ENCODE peak calls at places on chromosomes 11 and 22, in eight cellular contexts. P is DMS 273 treated with DMSO at 0.1 percent for 48 hours; E is fibroblast of the aortic adventitia; X is NCI-H2227 treated with DMSO at 0.1 percent for 48 hours; D is ovary; Y is GM10248; M is PC-9; B is stimulated activated CD4-positive, alpha-beta T cell treated with anti-CD3 and anti-CD28 coated beads, Interleukin-15, amount 100 ng/mL, for 24 hours. J is an unnamed sample.

GRCh38 chr11:11973361-11973800 is 35.0 kb downstream of the DKK3 start:
- DNase-seq in D (peak; percentile 62), M (no peak), X (no peak), E (peak; percentile 87), Y (no peak), P (no peak), B (no peak), J (peak; percentile 67)

GRCh38 chr22:19043111-19044085 is 78.8 kb downstream of the DGCR2 start:
- DNase-seq in Y (no peak), P (no peak), X (no peak), M (no peak), B (no peak), D (no peak), E (no peak), J (no peak)

GRCh38 chr11:74583024-74583624 is 9.3 kb upstream of the POLD3 start:
- DNase-seq in D (no peak), Y (no peak), M (no peak), X (no peak), B (no peak), P (no peak), E (no peak), J (no peak)

GRCh38 chr11:75135021-75135650 is 15.8 kb upstream of the SLCO2B1 start:
- DNase-seq in D (no peak), M (no peak), Y (no peak), B (no peak), E (no peak), P (no peak), X (no peak), J (no peak)

GRCh38 chr11:6297831-6298230 is 22.5 kb downstream of the CAVIN3 start:
- DNase-seq in E (peak; percentile 36), X (no peak), M (no peak), D (no peak), Y (no peak), B (no peak), P (no peak), J (no peak)

GRCh38 chr11:100878474-100878873 is 191.4 kb downstream of the ARHGAP42 start:
- DNase-seq in B (no peak), P (no peak), X (no peak), E (peak; percentile 87), Y (no peak), D (no peak), M (no peak), J (peak; percentile 79)

GRCh38 chr11:134145715-134146114 is 76.8 kb downstream of the JAM3 start:
- DNase-seq in E (no peak), P (no peak), M (no peak), X (no peak), Y (no peak), D (no peak), B (no peak), J (no peak)

GRCh38 chr11:10650630-10651029 is 42.9 kb downstream of the IRAG1 start:
- DNase-seq in D (no peak), P (no peak), Y (no peak), X (no peak), B (no peak), E (no peak), M (no peak), J (no peak)

GRCh38 chr11:128297111-128297651 is 290.2 kb downstream of the ETS1 start:
- DNase-seq in D (no peak), E (no peak), X (no peak), P (peak; percentile 14), Y (no peak), M (no peak), B (no peak), J (no peak)

GRCh38 chr22:25477358-25477757 is 87.1 kb upstream of the GRK3 start:
- DNase-seq in P (no peak), E (no peak), Y (no peak), D (no peak), X (no peak), B (no peak), M (no peak), J (no peak)

GRCh38 chr11:72041364-72042058 is 38.8 kb downstream of the NUMA1 start:
- DNase-seq in X (peak; percentile 87), D (peak; percentile 82), B (peak; percentile 37), M (peak; percentile 66), E (peak; percentile 81), P (peak; percentile 44), Y (peak; percentile 38), J (peak; percentile 82)

GRCh38 chr11:111823131-111823530 is 48.2 kb downstream of the ALG9 start:
- DNase-seq in X (no peak), P (no peak), M (no peak), Y (no peak), B (no peak), D (no peak), E (no peak), J (no peak)

GRCh38 chr11:32821517-32821916 is 8.2 kb upstream of the PRRG4 start:
- DNase-seq in X (no peak), P (no peak), B (no peak), Y (no peak), M (no peak), E (no peak), D (no peak), J (no peak)

GRCh38 chr11:114237321-114238280 is 58.6 kb upstream of the NNMT start:
- DNase-seq in P (no peak), E (no peak), Y (no peak), B (no peak), D (no peak), X (no peak), M (no peak), J (peak; percentile 31)

GRCh38 chr11:109808569-109808968 is 284.6 kb upstream of the ZC3H12C start:
- DNase-seq in X (no peak), B (no peak), D (no peak), E (peak; percentile 57), Y (no peak), P (no peak), M (no peak), J (peak; percentile 44)

GRCh38 chr11:73781303-73781702 is 6.4 kb upstream of the MRPL48 start:
- DNase-seq in Y (no peak), B (no peak), E (no peak), M (no peak), P (no peak), D (no peak), X (no peak), J (no peak)

GRCh38 chr11:1085440-1086170 is 10.9 kb downstream of the MUC2 start:
- DNase-seq in E (no peak), P (no peak), X (no peak), B (no peak), D (no peak), M (no peak), Y (no peak), J (no peak)

GRCh38 chr11:34890812-34891211 is 25.4 kb downstream of the APIP start:
- DNase-seq in B (no peak), M (no peak), D (no peak), Y (peak; percentile 21), E (peak; percentile 74), X (peak; percentile 44), P (no peak), J (peak; percentile 58)

GRCh38 chr11:78961938-78962701 is 387.5 kb upstream of the NARS2 start:
- DNase-seq in M (no peak), B (peak; percentile 23), D (no peak), E (peak; percentile 51), X (peak; percentile 42), Y (no peak), P (peak; percentile 8), J (peak; percentile 71)

GRCh38 chr22:49394116-49394785 is 433.4 kb downstream of the BRD1 start:
- DNase-seq in E (no peak), X (no peak), P (no peak), D (no peak), M (no peak), B (peak; percentile 30), Y (no peak), J (no peak)

GRCh38 chr11:34619062-34619516 is 1.8 kb upstream of the EHF start:
- DNase-seq in P (no peak), X (no peak), Y (no peak), E (no peak), D (no peak), B (no peak), M (no peak), J (no peak)

J was measured in astrocyte of the spinal cord.